ENCODE peak calls at places on chromosomes 6 and 20, in seven cellular contexts. P is GM23338, Y is GM23248, V is PC-9, K is GM12878, A is K562, G is mammary epithelial cell. S is an unnamed sample.

GRCh38 chr6:133368664-133369063 is 127.5 kb downstream of the EYA4 start:
- DNase-seq in P (no peak), Y (no peak), V (no peak), K (no peak), A (no peak), G (no peak), S (no peak)

GRCh38 chr6:150355932-150356331 is 12.9 kb upstream of the IYD start:
- DNase-seq in P (no peak), Y (no peak), V (no peak), K (no peak), A (no peak), G (no peak), S (no peak)

GRCh38 chr6:132198040-132198439 is 203.2 kb downstream of the MOXD1 start:
- DNase-seq in P (no peak), Y (peak; percentile 64), V (no peak), K (no peak), A (no peak), G (no peak), S (no peak)

GRCh38 chr6:72784071-72784470 is 162.2 kb downstream of the KCNQ5 start:
- DNase-seq in P (no peak), Y (peak; percentile 47), V (no peak), K (no peak), A (no peak), G (peak; percentile 25), S (no peak)

GRCh38 chr6:110048221-110048875 is 70.2 kb downstream of the GPR6 start:
- DNase-seq in P (no peak), Y (peak; percentile 52), V (no peak), K (no peak), A (no peak), G (no peak), S (peak; percentile 12)

GRCh38 chr6:87279051-87279595 is 43.3 kb upstream of the SMIM8 start:
- DNase-seq in P (no peak), Y (no peak), V (no peak), K (no peak), A (no peak), G (no peak), S (no peak)

GRCh38 chr6:154509421-154510143 is 903 bp downstream of the CNKSR3 start:
- DNase-seq in P (peak; percentile 52), Y (peak; percentile 64), V (peak; percentile 29), K (no peak), A (peak; percentile 64), G (peak; percentile 53), S (peak; percentile 43)

GRCh38 chr6:45677381-45677992 is 299.8 kb upstream of the SUPT3H start:
- DNase-seq in P (no peak), Y (no peak), V (no peak), K (peak; percentile 30), A (no peak), G (no peak), S (peak; percentile 59)

GRCh38 chr20:52105045-52105572 is 86.5 kb downstream of the ZFP64 start:
- DNase-seq in P (peak; percentile 85), Y (peak; percentile 47), V (peak; percentile 62), K (no peak), A (no peak), G (peak; percentile 19), S (peak; percentile 87)

GRCh38 chr6:34601706-34602105 is 45.6 kb upstream of the SPDEF start:
- DNase-seq in P (peak; percentile 48), Y (no peak), V (no peak), K (no peak), A (no peak), G (no peak), S (no peak)

GRCh38 chr6:112007805-112008204 is 46.1 kb upstream of the CCN6 start:
- DNase-seq in P (no peak), Y (peak; percentile 63), V (no peak), K (no peak), A (no peak), G (no peak), S (no peak)

GRCh38 chr20:41643504-41643938 is 25.3 kb upstream of the CHD6 start:
- DNase-seq in P (peak; percentile 14), Y (peak; percentile 38), V (peak; percentile 80), K (no peak), A (peak; percentile 77), G (peak; percentile 77), S (peak; percentile 70)

GRCh38 chr20:62030834-62031434 is 34.7 kb downstream of the TAF4 start:
- DNase-seq in P (no peak), Y (no peak), V (peak; percentile 40), K (peak; percentile 59), A (peak; percentile 20), G (peak; percentile 45), S (no peak)

GRCh38 chr6:4664117-4664626 is 112.0 kb upstream of the CDYL start:
- DNase-seq in P (no peak), Y (peak; percentile 95), V (no peak), K (no peak), A (no peak), G (no peak), S (no peak)

GRCh38 chr6:154882107-154882506 is 113.0 kb upstream of the TIAM2 start:
- DNase-seq in P (no peak), Y (peak; percentile 18), V (no peak), K (no peak), A (no peak), G (peak; percentile 90), S (no peak)

GRCh38 chr6:111711476-111711875 is 105.8 kb upstream of the TRAF3IP2 start:
- DNase-seq in P (peak; percentile 38), Y (peak; percentile 49), V (no peak), K (no peak), A (no peak), G (no peak), S (no peak)

GRCh38 chr6:63740709-63741108 is 105.1 kb downstream of the PHF3 start:
- DNase-seq in P (no peak), Y (peak; percentile 74), V (peak; percentile 12), K (no peak), A (no peak), G (peak; percentile 84), S (peak; percentile 40)

GRCh38 chr6:131914967-131915751 is 36.0 kb downstream of the CCN2 start:
- DNase-seq in P (peak; percentile 82), Y (peak; percentile 84), V (peak; percentile 45), K (peak; percentile 24), A (peak; percentile 41), G (peak; percentile 61), S (peak; percentile 86)

GRCh38 chr6:37168809-37169457 is 1.0 kb upstream of the PIM1 start:
- DNase-seq in P (peak; percentile 59), Y (peak; percentile 90), V (no peak), K (no peak), A (peak; percentile 60), G (no peak), S (no peak)

GRCh38 chr6:81773887-81774286 is 21.4 kb upstream of the TENT5A start:
- DNase-seq in P (no peak), Y (no peak), V (no peak), K (no peak), A (no peak), G (no peak), S (no peak)

GRCh38 chr6:53199156-53199555 is 50.5 kb upstream of the GCM1 start:
- DNase-seq in P (no peak), Y (no peak), V (no peak), K (peak; percentile 43), A (no peak), G (no peak), S (no peak)

DNA sequence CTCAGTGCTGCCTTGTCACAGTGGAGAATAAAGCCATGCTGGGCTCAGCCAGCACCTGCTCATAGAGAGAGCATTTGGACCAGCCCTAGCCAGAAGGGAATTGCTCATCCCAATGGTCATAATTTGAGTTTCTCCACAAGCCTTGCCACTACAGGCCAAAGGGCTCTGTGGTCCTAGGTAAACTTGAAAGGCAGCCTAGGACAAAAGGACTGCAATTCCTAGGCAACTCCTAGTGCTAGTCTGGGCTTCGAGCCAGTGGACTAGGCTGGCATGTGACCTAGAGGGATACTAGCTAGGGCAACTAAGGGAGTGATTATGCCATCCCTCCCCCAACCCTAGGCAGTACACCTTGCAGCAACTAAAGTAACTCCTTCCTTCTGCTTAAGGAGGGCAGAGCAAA is 516.2 kb downstream of the BCKDHB start:
- DNase-seq in P (peak; percentile 18), Y (no peak), V (peak; percentile 80), K (no peak), A (no peak), G (peak; percentile 72), S (no peak)
- H3K27ac ChIP-seq in P (no peak overlapping the region), Y (no peak overlapping the region), V (peak overlapping the region; percentile 60), K (no peak overlapping the region), A (no peak overlapping the region), G (no peak overlapping the region), S (no peak overlapping the region)

GRCh38 chr6:13012977-13013680 is 296.6 kb downstream of the PHACTR1 start:
- DNase-seq in P (peak; percentile 90), Y (peak; percentile 12), V (no peak), K (no peak), A (no peak), G (no peak), S (peak; percentile 9)
- TF ChIP-seq EZH2 in P (no peak), Y (peak; percentile 99), V (no peak), K (no peak), A (no peak), G (peak; percentile 68), S (peak; percentile 56)

GRCh38 chr20:63363981-63364536 is 2.9 kb upstream of the CHRNA4 start:
- DNase-seq in P (no peak), Y (no peak), V (no peak), K (no peak), A (no peak), G (no peak), S (no peak)

GRCh38 chr20:63364801-63365585 is 3.8 kb upstream of the CHRNA4 start:
- DNase-seq in P (no peak), Y (no peak), V (no peak), K (no peak), A (no peak), G (no peak), S (no peak)

GRCh38 chr20:63366658-63367360 is 5.7 kb upstream of the CHRNA4 start:
- DNase-seq in P (no peak), Y (no peak), V (no peak), K (no peak), A (no peak), G (no peak), S (peak; percentile 32)

GRCh38 chr20:63367446-63368055 is 6.4 kb upstream of the CHRNA4 start:
- DNase-seq in P (no peak), Y (no peak), V (no peak), K (no peak), A (no peak), G (no peak), S (no peak)

GRCh38 chr20:63365601-63366509 is 4.7 kb upstream of the CHRNA4 start:
- DNase-seq in P (no peak), Y (no peak), V (no peak), K (no peak), A (no peak), G (no peak), S (no peak)
- H3K4me3 ChIP-seq in P (no peak overlapping the region), Y (no peak overlapping the region), V (no peak overlapping the region), K (no peak overlapping the region), A (no peak overlapping the region), G (no peak overlapping the region), S (no peak overlapping the region)

DNA sequence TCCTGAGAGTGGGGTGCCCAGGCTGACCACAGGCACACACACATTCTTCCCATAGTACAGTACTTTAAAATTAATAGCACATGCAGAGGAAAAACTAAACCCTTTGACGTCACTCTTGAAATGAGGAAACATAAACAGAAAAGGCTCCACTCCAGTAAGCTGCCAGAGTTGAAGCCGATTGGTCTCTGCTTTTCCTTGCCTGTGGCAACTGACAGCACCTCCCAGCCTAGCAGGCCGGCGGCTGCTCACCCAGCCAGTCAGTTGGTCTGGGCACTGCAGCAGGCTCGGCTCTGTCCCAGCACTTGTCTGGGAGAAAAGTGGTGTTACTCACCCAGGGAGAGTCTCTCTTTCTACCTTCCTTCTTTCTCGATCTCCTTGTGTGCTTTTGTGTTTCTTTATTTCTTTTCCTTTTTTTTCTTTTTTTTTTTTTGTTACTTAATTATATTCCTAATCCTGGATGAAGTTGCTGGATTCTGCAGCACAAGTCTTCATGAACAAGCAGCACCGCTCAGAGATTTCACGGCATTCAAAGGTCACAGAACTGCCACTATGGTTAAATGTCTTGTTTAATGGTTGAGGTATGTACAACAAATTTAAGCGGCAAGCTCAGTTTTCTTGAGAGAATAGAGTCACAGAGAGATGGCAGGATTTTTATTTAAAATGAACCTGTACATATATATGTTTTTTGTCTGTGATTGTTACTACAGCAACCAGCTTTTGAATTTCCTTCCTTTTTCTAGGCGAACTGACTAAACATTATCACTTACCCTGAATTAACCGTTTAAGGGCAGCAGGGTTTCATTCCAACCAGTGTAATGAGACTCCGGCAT is at the start of gene PDE7B:
- DNase-seq in P (peak; percentile 56), Y (peak; percentile 98), V (peak; percentile 74), K (no peak), A (no peak), G (peak; percentile 71), S (peak; percentile 47)
- H3K27ac ChIP-seq in P (no peak within 1 kb of the TSS), Y (peak within 1 kb of the TSS; percentile 96), V (no peak within 1 kb of the TSS), K (no peak within 1 kb of the TSS), A (no peak within 1 kb of the TSS), G (no peak within 1 kb of the TSS), S (no peak within 1 kb of the TSS)